ENCODE peak calls at places on chromosomes 12 and 14, in seven cellular contexts. P, C, U, G, F, X and Y are unnamed samples.

GRCh38 chr12:6363330-6364036 is 11.9 kb downstream of the SCNN1A start:
- DNase-seq in F (peak), X (no peak), G (peak), U (peak), P (peak), C (peak), Y (peak)

GRCh38 chr14:29370024-29370423 is 557.6 kb downstream of the PRKD1 start:
- DNase-seq in U (no peak), P (no peak), C (no peak), X (no peak), G (no peak), F (no peak), Y (no peak)

GRCh38 chr14:45359766-45360165 is 106.8 kb upstream of the MIS18BP1 start:
- DNase-seq in X (no peak), C (no peak), F (no peak), U (no peak), P (no peak), G (peak), Y (no peak)

GRCh38 chr12:22287776-22288621 is 46.5 kb downstream of the ST8SIA1 start:
- DNase-seq in X (no peak), F (no peak), U (no peak), C (no peak), G (peak), P (no peak), Y (no peak)

GRCh38 chr12:18430425-18431048 is 169.2 kb downstream of the PIK3C2G start:
- DNase-seq in G (peak), X (no peak), U (no peak), P (peak), F (peak), C (peak), Y (peak)

GRCh38 chr14:100832311-100832960 is 6.5 kb downstream of the MEG3 start:
- DNase-seq in X (no peak), U (no peak), C (no peak), G (no peak), P (no peak), F (no peak), Y (no peak)

GRCh38 chr12:84910549-84911241 is 1.9 kb downstream of the SLC6A15 start:
- DNase-seq in X (no peak), P (no peak), U (no peak), G (peak), F (no peak), C (no peak), Y (no peak)

GRCh38 chr12:58269476-58269875 is 328.1 kb downstream of the ATP23 start:
- DNase-seq in U (no peak), G (no peak), F (no peak), X (no peak), P (no peak), C (no peak), Y (no peak)

GRCh38 chr14:56125772-56126411 is 7.7 kb downstream of the PELI2 start:
- DNase-seq in U (no peak), X (no peak), G (no peak), P (no peak), F (no peak), C (peak), Y (no peak)

GRCh38 chr12:34404377-34405285 is 382.3 kb downstream of the ALG10 start:
- DNase-seq in F (peak), X (no peak), G (no peak), U (peak), P (no peak), C (no peak), Y (no peak)

GRCh38 chr14:84162658-84163057 is 1367.3 kb upstream of the FLRT2 start:
- DNase-seq in P (no peak), X (no peak), U (no peak), F (no peak), G (no peak), C (no peak), Y (no peak)

GRCh38 chr14:39267592-39268112 is 33.9 kb downstream of the MIA2 start:
- DNase-seq in X (no peak), P (peak), U (no peak), C (no peak), G (no peak), F (no peak), Y (peak)

GRCh38 chr12:5051913-5052312 is 8.2 kb downstream of the KCNA5 start:
- DNase-seq in P (no peak), G (no peak), X (no peak), F (no peak), C (no peak), U (no peak), Y (no peak)

GRCh38 chr12:80622271-80622670 is 85.2 kb upstream of the MYF6 start:
- DNase-seq in X (no peak), G (peak), P (no peak), U (no peak), C (no peak), F (no peak), Y (no peak)

DNA sequence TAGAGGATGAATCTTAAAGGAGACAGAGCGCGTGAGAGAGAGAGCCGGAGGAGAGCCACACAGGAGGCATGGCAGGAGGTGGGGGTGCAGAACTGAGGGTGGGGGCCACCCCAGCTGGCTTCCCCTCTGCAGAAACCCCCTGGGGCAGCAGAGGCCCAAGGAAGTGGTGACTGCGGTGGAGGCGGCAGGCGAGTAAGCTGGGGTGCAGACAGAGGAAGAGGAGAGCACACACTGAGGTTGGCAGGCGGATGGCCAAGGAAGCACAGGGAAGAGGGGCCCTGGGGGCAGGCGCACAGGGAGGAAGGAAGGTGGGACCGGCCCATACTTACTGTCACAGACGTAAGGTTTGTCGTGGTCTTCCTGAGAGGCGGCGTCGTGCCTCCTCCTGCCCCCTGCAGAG is 179.8 kb downstream of the DPF3 start:
- DNase-seq in F (no peak), U (peak), C (no peak), P (no peak), X (no peak), G (no peak), Y (peak)
- H3K27ac ChIP-seq in F (peak), U (no peak), C (no peak), P (no peak), X (no peak), G (no peak), Y (no peak)

GRCh38 chr12:42692749-42693148 is 103.2 kb upstream of the PRICKLE1 start:
- DNase-seq in F (no peak), G (no peak), P (no peak), X (no peak), C (no peak), U (no peak), Y (no peak)

GRCh38 chr12:42690264-42690663 is 100.7 kb upstream of the PRICKLE1 start:
- DNase-seq in P (no peak), G (no peak), F (no peak), C (no peak), U (no peak), X (no peak), Y (no peak)

GRCh38 chr12:42689699-42690098 is 100.2 kb upstream of the PRICKLE1 start:
- DNase-seq in G (no peak), F (no peak), X (no peak), C (no peak), U (no peak), P (no peak), Y (no peak)

GRCh38 chr12:42695490-42695995 is 106.0 kb upstream of the PRICKLE1 start:
- DNase-seq in G (no peak), P (peak), F (no peak), X (no peak), C (no peak), U (no peak), Y (no peak)

GRCh38 chr12:42691991-42692557 is 102.5 kb upstream of the PRICKLE1 start:
- DNase-seq in C (no peak), P (peak), X (no peak), U (no peak), F (no peak), G (no peak), Y (peak)
- H3K27ac ChIP-seq in C (no peak), P (no peak), X (no peak), U (no peak), F (peak), G (no peak), Y (no peak)

GRCh38 chr12:120214626-120215356 is 13.9 kb upstream of the RPLP0 start:
- DNase-seq in G (no peak), C (no peak), U (no peak), X (no peak), P (no peak), F (no peak), Y (no peak)
- H3K27ac ChIP-seq in G (no peak), C (no peak), U (no peak), X (no peak), P (no peak), F (no peak), Y (no peak)

DNA sequence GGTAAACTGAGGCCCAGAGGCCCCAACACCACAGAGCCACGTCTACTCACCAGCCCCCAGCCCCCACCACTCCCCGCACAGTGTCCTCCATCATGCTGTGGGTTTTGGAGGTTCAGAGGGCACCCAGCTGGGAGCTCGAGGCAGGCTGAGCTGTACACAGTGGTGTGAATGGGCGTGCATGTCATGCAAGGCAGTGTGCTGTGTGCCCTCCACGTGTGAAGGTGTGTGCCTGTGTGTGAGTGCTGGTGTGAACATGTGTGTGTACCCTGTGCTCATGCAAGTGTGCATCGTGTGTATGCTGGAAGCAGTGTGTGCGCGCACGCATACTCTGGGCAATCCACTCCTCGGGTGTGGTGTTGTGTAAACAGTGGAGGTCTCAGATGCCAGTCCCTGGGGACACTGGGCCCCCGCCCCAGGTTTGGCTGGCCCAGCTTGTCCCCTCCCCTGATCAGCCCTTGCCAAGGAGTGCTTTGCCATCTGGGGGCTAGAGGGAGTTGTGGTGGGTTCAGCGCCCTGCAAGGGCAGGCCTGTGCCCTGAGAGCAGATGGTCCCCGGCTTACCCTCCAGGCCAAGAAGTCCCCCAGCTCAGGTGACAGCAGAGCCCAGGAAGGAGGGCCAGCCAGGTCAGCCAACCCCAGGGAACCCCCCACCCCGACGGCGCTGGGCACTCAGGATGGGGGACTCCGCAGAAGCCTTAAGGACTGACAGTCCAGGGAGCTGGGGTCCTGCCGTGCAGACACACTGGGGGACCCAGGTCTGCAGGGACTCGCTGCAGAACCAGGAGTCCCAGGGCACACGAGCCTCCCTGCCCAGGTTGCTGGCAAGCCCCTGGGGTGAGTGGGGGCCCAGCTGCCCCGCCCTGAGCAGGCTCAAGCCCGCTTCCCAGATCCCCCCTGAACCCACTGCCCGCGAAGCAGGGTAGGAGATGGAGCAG is 23.8 kb upstream of the GPR132 start:
- DNase-seq in P (no peak), C (no peak), X (no peak), F (peak), G (peak), U (no peak), Y (no peak)
- H3K27ac ChIP-seq in P (no peak), C (peak), X (peak), F (no peak), G (peak), U (no peak), Y (no peak)